ENCODE peak calls at places on chromosomes 2 and 18, in four cellular contexts. F, I, C and O are unnamed samples.

GRCh38 chr2:50575232-50575631 is 456.7 kb downstream of the NRXN1 start:
- DNase-seq in I (no peak), C (peak), F (no peak), O (no peak)

GRCh38 chr2:235854276-235854675 is 313.9 kb downstream of the GBX2 start:
- DNase-seq in F (no peak), I (no peak), C (no peak), O (no peak)

GRCh38 chr18:987325-988186 is 82.9 kb downstream of the ADCYAP1 start:
- DNase-seq in I (peak), F (no peak), C (no peak), O (peak)

GRCh38 chr18:22300665-22301636 is 116.8 kb downstream of the CTAGE1 start:
- DNase-seq in C (no peak), I (no peak), F (no peak), O (no peak)

GRCh38 chr2:121455438-121455837 is 75.2 kb upstream of the RNU4ATAC start:
- DNase-seq in I (no peak), F (no peak), C (no peak), O (no peak)

GRCh38 chr18:49668583-49669290 is 106.9 kb downstream of the LIPG start:
- DNase-seq in C (no peak), I (no peak), F (no peak), O (no peak)

GRCh38 chr2:95392320-95392719 is 10.2 kb upstream of the FAHD2A start:
- DNase-seq in I (no peak), F (no peak), C (no peak), O (no peak)

GRCh38 chr2:200619275-200619674 is 33.5 kb downstream of the AOX1 start:
- DNase-seq in C (no peak), F (no peak), I (no peak), O (no peak)

GRCh38 chr2:238108423-238109201 is 8.5 kb downstream of the ESPNL start:
- DNase-seq in C (peak), F (no peak), I (no peak), O (no peak)

GRCh38 chr2:218448934-218449333 is 30.0 kb downstream of the VIL1 start:
- DNase-seq in C (no peak), I (peak), F (no peak), O (no peak)

GRCh38 chr2:201448701-201449100 is 2.6 kb downstream of the TRAK2 start:
- DNase-seq in I (no peak), F (no peak), C (no peak), O (no peak)

GRCh38 chr2:55616509-55617159 is 788 bp downstream of the PPP4R3B start:
- DNase-seq in C (no peak), F (no peak), I (peak), O (peak)

GRCh38 chr2:168166902-168167510 is 80.4 kb downstream of the STK39 start:
- DNase-seq in I (peak), F (no peak), C (no peak), O (no peak)

GRCh38 chr18:45617284-45617683 is 2.0 kb downstream of the SLC14A2 start:
- DNase-seq in C (no peak), F (peak), I (peak), O (no peak)

GRCh38 chr2:129301431-129301913 is 678.0 kb upstream of the RAB6C start:
- DNase-seq in I (no peak), F (no peak), C (no peak), O (no peak)

GRCh38 chr2:126831234-126832005 is 67.3 kb upstream of the TEX51 start:
- DNase-seq in C (no peak), I (no peak), F (no peak), O (no peak)

GRCh38 chr2:127217470-127218325 is 2.4 kb downstream of the CYP27C1 start:
- DNase-seq in I (peak), F (peak), C (peak), O (peak)

GRCh38 chr2:224545884-224546644 is 39.1 kb downstream of the CUL3 start:
- DNase-seq in F (no peak), C (no peak), I (peak), O (no peak)

GRCh38 chr2:191041418-191042161 is 27.6 kb upstream of the STAT1 start:
- DNase-seq in C (peak), F (no peak), I (peak), O (no peak)

GRCh38 chr2:37585982-37586621 is 85.3 kb downstream of the CDC42EP3 start:
- DNase-seq in I (peak), C (no peak), F (no peak), O (peak)

GRCh38 chr2:43136862-43137261 is 89.5 kb downstream of the ZFP36L2 start:
- DNase-seq in C (no peak), F (no peak), I (no peak), O (no peak)

GRCh38 chr2:10331702-10332401 is 29.1 kb downstream of the HPCAL1 start:
- DNase-seq in I (no peak), C (no peak), F (no peak), O (no peak)

GRCh38 chr2:205719864-205720263 is 37.6 kb downstream of the NRP2 start:
- DNase-seq in F (no peak), I (no peak), C (no peak), O (no peak)

GRCh38 chr2:231634412-231634811 is 41.7 kb downstream of the TEX44 start:
- DNase-seq in C (no peak), F (no peak), I (no peak), O (no peak)

GRCh38 chr2:64604929-64605550 is 48.7 kb downstream of the SERTAD2 start:
- DNase-seq in I (peak), C (no peak), F (no peak), O (no peak)

GRCh38 chr2:3246928-3247714 is 130.5 kb downstream of the EIPR1 start:
- DNase-seq in C (no peak), F (no peak), I (no peak), O (no peak)

GRCh38 chr2:91748869-91749268 is 3057.4 kb downstream of the RPIA start:
- DNase-seq in I (no peak), F (no peak), C (no peak), O (no peak)

GRCh38 chr2:188909036-188909435 is 65.1 kb upstream of the COL3A1 start:
- DNase-seq in C (no peak), I (peak), F (no peak), O (no peak)

GRCh38 chr2:84939426-84940087 is 31.4 kb upstream of the KCMF1 start:
- DNase-seq in C (no peak), F (no peak), I (no peak), O (no peak)

GRCh38 chr2:24495451-24495850 is 4.4 kb downstream of the NCOA1 start:
- DNase-seq in C (no peak), I (no peak), F (no peak), O (no peak)

GRCh38 chr2:173978447-173978846 is 13.3 kb upstream of the SP3 start:
- DNase-seq in I (no peak), C (no peak), F (no peak), O (no peak)

GRCh38 chr2:86118130-86118529 is 12.1 kb downstream of the PTCD3 start:
- DNase-seq in C (no peak), F (no peak), I (no peak), O (no peak)

GRCh38 chr18:31185551-31185950 is 22.9 kb upstream of the DSC1 start:
- DNase-seq in C (no peak), F (no peak), I (no peak), O (no peak)

GRCh38 chr2:145623136-145623535 is 1103.2 kb upstream of the ZEB2 start:
- DNase-seq in I (peak), F (no peak), C (no peak), O (no peak)